ENCODE peak calls at places on chromosomes 4 and X, in four cellular contexts. Y is psoas muscle; O is activated naive CD8-positive, alpha-beta T cell treated with anti-CD3 and anti-CD28 coated beads, Interleukin-2, amount 50 U/mL, for 24 hours; S is central memory CD4-positive, alpha-beta T cell. A is an unnamed sample.

GRCh38 chrX:140439455-140439854 is 65.4 kb downstream of the SOX3 start:
- DNase-seq in Y (no peak), O (no peak), S (no peak), A (no peak)

GRCh38 chr4:153520227-153520626 is 54.1 kb downstream of the TMEM131L start:
- DNase-seq in Y (no peak), O (no peak), S (no peak), A (no peak)

GRCh38 chr4:171813195-171813955 is at the start of gene GALNTL6:
- DNase-seq in Y (peak; percentile 44), O (no peak), S (no peak), A (no peak)

GRCh38 chr4:122104184-122104583 is 47.9 kb upstream of the BLTP1 start:
- DNase-seq in Y (no peak), O (no peak), S (no peak), A (no peak)

GRCh38 chr4:55395218-55395528 is 584 bp upstream of the TMEM165 start:
- DNase-seq in Y (no peak), O (no peak), S (no peak), A (no peak)

GRCh38 chrX:71679575-71680207 is 12.3 kb downstream of the LOC101059915 start:
- DNase-seq in Y (no peak), O (no peak), S (no peak), A (no peak)

GRCh38 chrX:147537172-147537571 is 374.5 kb upstream of the FMR1 start:
- DNase-seq in Y (no peak), O (no peak), S (no peak), A (no peak)

GRCh38 chr4:111228874-111229273 is 606.0 kb upstream of the PITX2 start:
- DNase-seq in Y (no peak), O (no peak), S (no peak), A (no peak)

GRCh38 chr4:16034010-16034829 is 49.6 kb downstream of the PROM1 start:
- DNase-seq in Y (no peak), O (no peak), S (no peak), A (no peak)

GRCh38 chr4:34258176-34258575 is 1986.1 kb downstream of the ARAP2 start:
- DNase-seq in Y (no peak), O (no peak), S (no peak), A (no peak)

GRCh38 chr4:53702334-53703266 is 111.3 kb upstream of the LNX1 start:
- DNase-seq in Y (peak; percentile 89), O (peak; percentile 4), S (no peak), A (no peak)

GRCh38 chr4:82791179-82791578 is 7.4 kb downstream of the SCD5 start:
- DNase-seq in Y (no peak), O (no peak), S (no peak), A (no peak)

GRCh38 chrX:11757397-11757728 is 674 bp upstream of the MSL3 start:
- DNase-seq in Y (no peak), O (no peak), S (no peak), A (peak; percentile 4)

GRCh38 chr4:70969076-70969475 is 24.4 kb upstream of the DCK start:
- DNase-seq in Y (no peak), O (no peak), S (no peak), A (no peak)

GRCh38 chr4:41050116-41050515 is 164.2 kb downstream of the APBB2 start:
- DNase-seq in Y (no peak), O (no peak), S (no peak), A (no peak)

GRCh38 chr4:24032371-24032989 is 142.6 kb upstream of the PPARGC1A start:
- DNase-seq in Y (no peak), O (no peak), S (no peak), A (no peak)

GRCh38 chrX:9493936-9494335 is 29.1 kb downstream of the TBL1X start:
- DNase-seq in Y (no peak), O (no peak), S (no peak), A (no peak)

GRCh38 chrX:116490091-116490490 is 27.3 kb upstream of the CT83 start:
- DNase-seq in Y (no peak), O (no peak), S (no peak), A (no peak)

GRCh38 chrX:141668371-141668770 is 30.2 kb downstream of the SPANXD start:
- DNase-seq in Y (no peak), O (no peak), S (no peak), A (no peak)

GRCh38 chrX:136185409-136186022 is 38.2 kb downstream of the FHL1 start:
- DNase-seq in Y (no peak), O (no peak), S (no peak), A (no peak)

GRCh38 chrX:70476166-70476933 is 31.7 kb downstream of the DLG3 start:
- DNase-seq in Y (no peak), O (no peak), S (no peak), A (no peak)

GRCh38 chr4:1871471-1872021 is 353 bp downstream of the NSD2 start:
- DNase-seq in Y (peak; percentile 66), O (no peak), S (no peak), A (no peak)

GRCh38 chr4:57071340-57071739 is 38.8 kb downstream of the IGFBP7 start:
- DNase-seq in Y (peak; percentile 64), O (no peak), S (no peak), A (no peak)

GRCh38 chr4:182486895-182487294 is 243.7 kb downstream of the TENM3 start:
- DNase-seq in Y (no peak), O (no peak), S (no peak), A (no peak)

GRCh38 chrX:131729295-131729694 is 185.4 kb downstream of the OR13H1 start:
- DNase-seq in Y (peak; percentile 91), O (no peak), S (peak; percentile 83), A (no peak)

A was measured in DND-41.